ENCODE peak calls at places on chromosomes 6 and 20, in ten cellular contexts. X is Peyer's patch, H is astrocyte, V is left ventricle myocardium inferior, D is sigmoid colon, L is upper lobe of right lung, F is endothelial cell of umbilical vein, W is heart right ventricle, G is adrenal gland, S is heart left ventricle. E is an unnamed sample.
A peak's percentile ranks its signal among the peaks of the same experiment; 100 is the strongest.

GRCh38 chr20:57435498-57436222 is 44.5 kb downstream of the RBM38 start:
- DNase-seq in X (peak; percentile 61), H (peak; percentile 36), V (peak; percentile 69), D (peak; percentile 83), L (peak; percentile 85), F (no peak), W (peak; percentile 62), G (peak; percentile 61), S (no peak), E (peak; percentile 58)

GRCh38 chr6:31525932-31526591 is 2.7 kb upstream of the MCCD1 start:
- DNase-seq in X (no peak), H (peak; percentile 25), V (no peak), D (no peak), L (no peak), F (peak; percentile 80), W (no peak), G (no peak), S (no peak), E (no peak)

GRCh38 chr6:27830212-27830664 is 82.0 kb downstream of the OR2B2 start:
- DNase-seq in X (no peak), H (no peak), V (no peak), D (no peak), L (no peak), F (peak; percentile 64), W (no peak), G (no peak), S (no peak), E (no peak)

GRCh38 chr20:38228436-38228835 is 32.1 kb downstream of the KIAA1755 start:
- DNase-seq in X (no peak), H (no peak), V (no peak), D (no peak), L (no peak), F (no peak), W (no peak), G (no peak), S (no peak), E (no peak)

GRCh38 chr6:128425855-128426254 is 94.5 kb downstream of the PTPRK start:
- DNase-seq in X (no peak), H (no peak), V (no peak), D (no peak), L (no peak), F (no peak), W (no peak), G (no peak), S (no peak), E (no peak)

GRCh38 chr6:45717027-45717426 is 298.6 kb downstream of the CLIC5 start:
- DNase-seq in X (no peak), H (no peak), V (no peak), D (no peak), L (no peak), F (no peak), W (no peak), G (no peak), S (no peak), E (no peak)

GRCh38 chr6:41732601-41733348 is 2.6 kb downstream of the TFEB start:
- DNase-seq in X (no peak), H (no peak), V (no peak), D (no peak), L (no peak), F (no peak), W (no peak), G (no peak), S (peak; percentile 43), E (peak; percentile 29)

GRCh38 chr6:15479761-15480160 is 183.1 kb downstream of the DTNBP1 start:
- DNase-seq in X (no peak), H (peak; percentile 52), V (no peak), D (no peak), L (no peak), F (peak; percentile 72), W (no peak), G (peak; percentile 75), S (no peak), E (no peak)

GRCh38 chr20:1322511-1323245 is 6.3 kb downstream of the SDCBP2 start:
- DNase-seq in X (peak; percentile 37), H (peak; percentile 95), V (no peak), D (peak; percentile 72), L (peak; percentile 55), F (peak; percentile 99), W (no peak), G (peak; percentile 80), S (no peak), E (no peak)

GRCh38 chr6:168367285-168367720 is 47.7 kb upstream of the DACT2 start:
- DNase-seq in X (peak; percentile 37), H (no peak), V (no peak), D (peak; percentile 77), L (peak; percentile 58), F (no peak), W (no peak), G (no peak), S (peak; percentile 35), E (no peak)

GRCh38 chr6:2448826-2449571 is 203.6 kb upstream of the GMDS start:
- DNase-seq in X (no peak), H (peak; percentile 62), V (no peak), D (no peak), L (no peak), F (peak; percentile 86), W (no peak), G (peak; percentile 32), S (no peak), E (peak; percentile 40)

GRCh38 chr20:40962733-40963504 is 65.7 kb upstream of the TOP1 start:
- DNase-seq in X (peak; percentile 71), H (no peak), V (peak; percentile 59), D (peak; percentile 80), L (peak; percentile 78), F (peak; percentile 62), W (peak; percentile 62), G (peak; percentile 71), S (peak; percentile 78), E (peak; percentile 69)

GRCh38 chr6:37205189-37205996 is 35.4 kb downstream of the PIM1 start:
- DNase-seq in X (no peak), H (no peak), V (no peak), D (no peak), L (no peak), F (no peak), W (no peak), G (no peak), S (no peak), E (no peak)

GRCh38 chr6:83359638-83360037 is 71.2 kb downstream of the ME1 start:
- DNase-seq in X (no peak), H (no peak), V (no peak), D (no peak), L (no peak), F (no peak), W (no peak), G (no peak), S (no peak), E (no peak)

GRCh38 chr20:42100137-42100704 is 482.0 kb upstream of the CHD6 start:
- DNase-seq in X (no peak), H (no peak), V (no peak), D (no peak), L (no peak), F (no peak), W (no peak), G (no peak), S (no peak), E (peak; percentile 52)

GRCh38 chr20:42097741-42098140 is 479.6 kb upstream of the CHD6 start:
- DNase-seq in X (no peak), H (no peak), V (no peak), D (no peak), L (no peak), F (no peak), W (no peak), G (no peak), S (no peak), E (no peak)

GRCh38 chr20:42093542-42094440 is 475.6 kb upstream of the CHD6 start:
- DNase-seq in X (no peak), H (no peak), V (no peak), D (no peak), L (no peak), F (no peak), W (no peak), G (no peak), S (no peak), E (no peak)

GRCh38 chr20:42093041-42093440 is 474.9 kb upstream of the CHD6 start:
- DNase-seq in X (no peak), H (no peak), V (no peak), D (no peak), L (no peak), F (no peak), W (no peak), G (no peak), S (no peak), E (no peak)

DNA sequence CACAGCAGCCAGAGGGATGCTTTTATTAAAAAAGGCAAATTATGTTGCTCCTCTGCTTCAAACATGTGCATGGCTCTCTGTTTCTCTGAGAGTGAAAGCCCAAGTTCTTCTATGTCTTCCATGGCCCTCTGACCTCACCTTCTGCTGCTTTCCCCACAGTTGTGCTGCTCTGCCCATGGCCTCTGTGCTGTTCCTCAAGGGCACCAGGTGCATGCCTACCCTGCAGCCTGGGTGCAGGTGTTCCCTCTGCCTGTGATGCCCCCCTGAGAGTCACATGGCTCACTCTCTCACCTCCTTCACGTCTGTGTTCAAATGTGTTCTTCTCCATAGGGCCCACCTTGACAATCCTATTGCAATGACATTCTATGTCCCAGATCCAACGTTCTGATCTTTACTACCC is 477.0 kb upstream of the CHD6 start:
- DNase-seq in X (no peak), H (no peak), V (no peak), D (no peak), L (no peak), F (no peak), W (no peak), G (no peak), S (no peak), E (no peak)
- H3K9me3 ChIP-seq in X (no peaks in the 10 kb centered on the region), H (no peaks in the 10 kb centered on the region), V (no peaks in the 10 kb centered on the region), D (no peaks in the 10 kb centered on the region), L (no peaks in the 10 kb centered on the region), F (peaks cover 6% of the 10 kb centered on the region), W (no peaks in the 10 kb centered on the region), G (no peaks in the 10 kb centered on the region), S (no peaks in the 10 kb centered on the region), E (no peaks in the 10 kb centered on the region)

GRCh38 chr20:59400666-59401065 is 100.3 kb downstream of the EDN3 start:
- DNase-seq in X (no peak), H (no peak), V (no peak), D (no peak), L (no peak), F (no peak), W (no peak), G (no peak), S (no peak), E (no peak)
- H3K27me3 ChIP-seq in X (peaks cover 14% of the 10 kb centered on the region), H (peaks cover 46% of the 10 kb centered on the region), V (peaks cover 99% of the 10 kb centered on the region), D (peaks cover 29% of the 10 kb centered on the region), L (peaks cover 59% of the 10 kb centered on the region), F (peaks cover 9% of the 10 kb centered on the region), W (peaks cover 96% of the 10 kb centered on the region), G (peaks cover 24% of the 10 kb centered on the region), S (peaks cover 38% of the 10 kb centered on the region), E (no peaks in the 10 kb centered on the region)

GRCh38 chr20:59985864-59986263 is 27.6 kb downstream of the CDH26 start:
- DNase-seq in X (no peak), H (no peak), V (peak; percentile 42), D (no peak), L (no peak), F (no peak), W (peak; percentile 26), G (no peak), S (no peak), E (no peak)
- TF ChIP-seq CTCF in X (no peak), H (no peak), V (peak; percentile 48), D (no peak), L (peak; percentile 15), F (no peak), W (peak; percentile 26), G (no peak), S (peak; percentile 30), E (peak; percentile 36)

DNA sequence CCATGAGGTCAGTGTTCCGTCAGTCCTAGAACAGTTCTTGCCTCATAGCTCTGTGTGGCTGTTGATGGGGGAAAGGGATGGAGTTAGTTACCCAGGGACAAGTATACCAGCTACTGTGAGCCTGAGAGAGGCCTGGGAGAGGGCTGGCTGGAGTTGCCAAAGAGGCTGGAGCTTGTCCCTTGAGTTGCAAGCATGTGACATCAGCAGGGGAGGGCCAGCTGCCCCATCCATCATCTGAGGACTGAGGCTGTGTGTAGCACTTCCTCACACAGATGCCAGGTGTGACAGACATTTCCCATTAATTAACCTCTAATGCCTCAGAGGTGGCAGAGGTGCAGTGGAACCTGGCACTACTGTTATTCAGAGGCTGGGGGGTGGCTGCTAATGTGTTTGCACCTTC is 131.6 kb downstream of the PHACTR3 start:
- DNase-seq in X (no peak), H (no peak), V (no peak), D (no peak), L (peak; percentile 42), F (no peak), W (no peak), G (peak; percentile 21), S (no peak), E (no peak)
- H3K9me3 ChIP-seq in X (no peaks in the 10 kb centered on the region), H (no peaks in the 10 kb centered on the region), V (no peaks in the 10 kb centered on the region), D (no peaks in the 10 kb centered on the region), L (no peaks in the 10 kb centered on the region), F (no peaks in the 10 kb centered on the region), W (no peaks in the 10 kb centered on the region), G (no peaks in the 10 kb centered on the region), S (no peaks in the 10 kb centered on the region), E (no peaks in the 10 kb centered on the region)

E was measured in BE2C.